ENCODE peak calls at places on chromosomes 13 and 19, in four cellular contexts. N, I, D and Y are unnamed samples.
A peak's percentile ranks its signal among the peaks of the same experiment; 100 is the strongest.

GRCh38 chr13:112783135-112783945 is 93.5 kb downstream of the ATP11A start:
- DNase-seq in N (no peak), I (peak; percentile 57), D (no peak), Y (no peak)

GRCh38 chr19:50893047-50893737 is 18.0 kb downstream of the KLK4 start:
- DNase-seq in N (no peak), I (no peak), D (no peak), Y (no peak)

GRCh38 chr19:1624458-1624857 is 19.2 kb upstream of the UQCR11 start:
- DNase-seq in N (no peak), I (peak; percentile 25), D (no peak), Y (peak; percentile 54)

GRCh38 chr19:56994251-56995017 is 125.4 kb upstream of the USP29 start:
- DNase-seq in N (no peak), I (no peak), D (no peak), Y (no peak)

GRCh38 chr13:27920677-27921420 is 1.0 kb downstream of the PDX1 start:
- DNase-seq in N (no peak), I (no peak), D (no peak), Y (no peak)

GRCh38 chr13:40777166-40777956 is 6.4 kb upstream of the MRPS31 start:
- DNase-seq in N (no peak), I (peak; percentile 54), D (no peak), Y (no peak)

GRCh38 chr13:31485651-31486051 is 253.7 kb upstream of the RXFP2 start:
- DNase-seq in N (no peak), I (peak; percentile 65), D (no peak), Y (no peak)

GRCh38 chr19:7497292-7497691 is 8.5 kb upstream of the PEX11G start:
- DNase-seq in N (no peak), I (no peak), D (no peak), Y (no peak)

GRCh38 chr19:32969549-32969948 is 2.2 kb downstream of the CEP89 start:
- DNase-seq in N (no peak), I (no peak), D (no peak), Y (no peak)

GRCh38 chr13:30551194-30551593 is 66.5 kb upstream of the USPL1 start:
- DNase-seq in N (no peak), I (no peak), D (no peak), Y (no peak)